ENCODE peak calls at places on chromosome 19, in nine cellular contexts. Q is stimulated activated CD4-positive, alpha-beta T cell treated with anti-CD3 and anti-CD28 coated beads, TNF-alpha, amount 100 ng/mL, for 24 hours; D is left ventricle myocardium inferior; S is Kasumi-1; B is activated naive CD4-positive, alpha-beta T cell treated with Interleukin-2 at 50 U/mL for 16 hours; K is MCF 10A; H is T-helper 2 cell; V is C1 segment of cervical spinal cord; U is fibroblast of mammary gland. Z is an unnamed sample.

GRCh38 chr19:55304279-55304978 is 20.6 kb downstream of the BRSK1 start:
- DNase-seq in D (no peak), S (peak), U (peak), Q (peak), K (peak), V (no peak), H (no peak), B (no peak), Z (no peak)

GRCh38 chr19:18321729-18322091 is 1.2 kb downstream of the LSM4 start:
- DNase-seq in K (no peak), D (no peak), V (no peak), U (peak), B (no peak), H (no peak), S (peak), Q (no peak), Z (no peak)

GRCh38 chr19:34269968-34270621 is 15.7 kb downstream of the GARRE1 start:
- DNase-seq in Q (peak), U (peak), B (peak), D (peak), K (peak), H (peak), S (peak), V (peak), Z (peak)

GRCh38 chr19:35882074-35882832 is 13.9 kb downstream of the APLP1 start:
- DNase-seq in D (no peak), U (peak), V (no peak), K (peak), B (no peak), S (peak), Q (no peak), H (no peak), Z (no peak)

GRCh38 chr19:15028490-15028889 is 20.8 kb upstream of the CASP14 start:
- DNase-seq in S (no peak), Q (no peak), K (no peak), V (no peak), D (no peak), H (no peak), B (no peak), U (no peak), Z (no peak)

GRCh38 chr19:932647-933552 is 7.1 kb downstream of the ARID3A start:
- DNase-seq in K (peak), U (peak), B (no peak), Q (no peak), S (no peak), V (peak), H (no peak), D (peak), Z (peak)

GRCh38 chr19:48271531-48272151 is 1.8 kb downstream of the ZNF114 start:
- DNase-seq in H (no peak), B (no peak), V (peak), U (peak), D (peak), Q (no peak), S (peak), K (peak), Z (peak)

GRCh38 chr19:14528419-14529253 is 758 bp upstream of the TECR start:
- DNase-seq in S (no peak), Q (no peak), B (no peak), H (no peak), K (no peak), D (no peak), U (peak), V (no peak), Z (no peak)

GRCh38 chr19:48812094-48812929 is 1.5 kb upstream of the BCAT2 start:
- DNase-seq in K (peak), D (peak), B (peak), S (peak), Q (peak), U (peak), H (peak), V (peak), Z (peak)

Z was measured in lower leg skin.